ENCODE peak calls at places on chromosome 13, in five cellular contexts. One of them, this sample, is unnamed. For H3K9me3, the result is how much of the 10 kb centered on the place peaks cover.

GRCh38 chr13:32427852-32428580 is at the start of gene N4BP2L1:
- DNase-seq in transverse colon: peak
- DNase-seq in stomach: peak
- DNase-seq in suprapubic skin: peak
- DNase-seq in spleen: peak
- DNase-seq in this sample: peak

GRCh38 chr13:33448889-33449288 is 163.3 kb upstream of the STARD13 start:
- DNase-seq in transverse colon: no peak
- DNase-seq in stomach: no peak
- DNase-seq in suprapubic skin: no peak
- DNase-seq in spleen: no peak
- DNase-seq in this sample: no peak

GRCh38 chr13:32993109-32993508 is 23.1 kb upstream of the KL start:
- DNase-seq in transverse colon: no peak
- DNase-seq in stomach: no peak
- DNase-seq in suprapubic skin: no peak
- DNase-seq in spleen: no peak
- DNase-seq in this sample: no peak

GRCh38 chr13:80237646-80238045 is 103.3 kb downstream of the SPRY2 start:
- DNase-seq in transverse colon: no peak
- DNase-seq in stomach: no peak
- DNase-seq in suprapubic skin: no peak
- DNase-seq in spleen: no peak
- DNase-seq in this sample: no peak

GRCh38 chr13:73058432-73058740 is 419 bp upstream of the KLF5 start:
- DNase-seq in transverse colon: no peak
- DNase-seq in stomach: no peak
- DNase-seq in suprapubic skin: no peak
- DNase-seq in spleen: no peak
- DNase-seq in this sample: no peak

GRCh38 chr13:110333837-110334236 is 26.8 kb downstream of the COL4A2 start:
- DNase-seq in transverse colon: no peak
- DNase-seq in stomach: no peak
- DNase-seq in suprapubic skin: no peak
- DNase-seq in spleen: no peak
- DNase-seq in this sample: no peak

GRCh38 chr13:95229855-95230254 is 71.4 kb downstream of the ABCC4 start:
- DNase-seq in transverse colon: no peak
- DNase-seq in stomach: no peak
- DNase-seq in suprapubic skin: no peak
- DNase-seq in spleen: no peak
- DNase-seq in this sample: no peak

GRCh38 chr13:73230714-73231113 is 171.9 kb downstream of the KLF5 start:
- DNase-seq in transverse colon: no peak
- DNase-seq in stomach: no peak
- DNase-seq in suprapubic skin: no peak
- DNase-seq in spleen: no peak
- DNase-seq in this sample: no peak

GRCh38 chr13:52949044-52949443 is 79.6 kb upstream of the OLFM4 start:
- DNase-seq in transverse colon: no peak
- DNase-seq in stomach: no peak
- DNase-seq in suprapubic skin: no peak
- DNase-seq in spleen: no peak
- DNase-seq in this sample: no peak

GRCh38 chr13:28492527-28493367 is 2.2 kb downstream of the FLT1 start:
- DNase-seq in transverse colon: no peak
- DNase-seq in stomach: no peak
- DNase-seq in suprapubic skin: no peak
- DNase-seq in spleen: no peak
- DNase-seq in this sample: no peak

GRCh38 chr13:28493740-28494536 is 990 bp downstream of the FLT1 start:
- DNase-seq in transverse colon: no peak
- DNase-seq in stomach: no peak
- DNase-seq in suprapubic skin: no peak
- DNase-seq in spleen: peak
- DNase-seq in this sample: no peak

GRCh38 chr13:28495586-28496564 is 947 bp upstream of the FLT1 start:
- DNase-seq in transverse colon: no peak
- DNase-seq in stomach: no peak
- DNase-seq in suprapubic skin: no peak
- DNase-seq in spleen: no peak
- DNase-seq in this sample: no peak

GRCh38 chr13:28494861-28495585 is at the start of gene FLT1:
- DNase-seq in transverse colon: no peak
- DNase-seq in stomach: peak
- DNase-seq in suprapubic skin: peak
- DNase-seq in spleen: peak
- DNase-seq in this sample: no peak

DNA sequence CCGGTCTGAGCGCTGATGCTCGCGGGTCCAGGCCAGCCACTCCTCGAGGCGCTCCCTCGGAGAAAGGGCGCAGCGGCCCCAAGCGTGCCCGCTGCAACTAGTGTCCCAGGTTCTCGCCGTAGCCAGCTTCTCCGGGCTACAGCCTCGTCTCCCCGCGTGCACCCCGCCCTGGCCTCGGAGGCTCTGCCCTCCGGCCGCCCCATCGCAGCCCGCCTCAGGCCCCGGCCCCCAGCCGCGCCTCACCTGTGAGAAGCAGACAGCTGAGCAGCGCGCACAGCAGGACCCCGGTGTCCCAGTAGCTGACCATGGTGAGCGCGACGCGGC is 429 bp downstream of the FLT1 start:
- DNase-seq in transverse colon: no peak
- DNase-seq in stomach: no peak
- DNase-seq in suprapubic skin: no peak
- DNase-seq in spleen: no peak
- DNase-seq in this sample: no peak
- H3K4me3 ChIP-seq in transverse colon: peak
- H3K4me3 ChIP-seq in stomach: peak
- H3K4me3 ChIP-seq in suprapubic skin: peak
- H3K4me3 ChIP-seq in spleen: peak
- H3K4me3 ChIP-seq in this sample: peak

GRCh38 chr13:75521956-75522355 is 15.7 kb downstream of the COMMD6 start:
- DNase-seq in transverse colon: no peak
- DNase-seq in stomach: no peak
- DNase-seq in suprapubic skin: no peak
- DNase-seq in spleen: no peak
- DNase-seq in this sample: no peak
- H3K9me3 ChIP-seq in transverse colon: under half
- H3K9me3 ChIP-seq in stomach: under half
- H3K9me3 ChIP-seq in suprapubic skin: under half
- H3K9me3 ChIP-seq in spleen: under half
- H3K9me3 ChIP-seq in this sample: under half

GRCh38 chr13:111336666-111337065 is 16.2 kb downstream of the TEX29 start:
- DNase-seq in transverse colon: no peak
- DNase-seq in stomach: no peak
- DNase-seq in suprapubic skin: no peak
- DNase-seq in spleen: no peak
- DNase-seq in this sample: no peak

GRCh38 chr13:111337741-111338140 is 17.3 kb downstream of the TEX29 start:
- DNase-seq in transverse colon: no peak
- DNase-seq in stomach: no peak
- DNase-seq in suprapubic skin: no peak
- DNase-seq in spleen: no peak
- DNase-seq in this sample: peak

GRCh38 chr13:111338841-111339240 is 18.4 kb downstream of the TEX29 start:
- DNase-seq in transverse colon: no peak
- DNase-seq in stomach: no peak
- DNase-seq in suprapubic skin: no peak
- DNase-seq in spleen: no peak
- DNase-seq in this sample: peak

GRCh38 chr13:111337206-111337605 is 16.8 kb downstream of the TEX29 start:
- DNase-seq in transverse colon: no peak
- DNase-seq in stomach: no peak
- DNase-seq in suprapubic skin: no peak
- DNase-seq in spleen: no peak
- DNase-seq in this sample: peak

DNA sequence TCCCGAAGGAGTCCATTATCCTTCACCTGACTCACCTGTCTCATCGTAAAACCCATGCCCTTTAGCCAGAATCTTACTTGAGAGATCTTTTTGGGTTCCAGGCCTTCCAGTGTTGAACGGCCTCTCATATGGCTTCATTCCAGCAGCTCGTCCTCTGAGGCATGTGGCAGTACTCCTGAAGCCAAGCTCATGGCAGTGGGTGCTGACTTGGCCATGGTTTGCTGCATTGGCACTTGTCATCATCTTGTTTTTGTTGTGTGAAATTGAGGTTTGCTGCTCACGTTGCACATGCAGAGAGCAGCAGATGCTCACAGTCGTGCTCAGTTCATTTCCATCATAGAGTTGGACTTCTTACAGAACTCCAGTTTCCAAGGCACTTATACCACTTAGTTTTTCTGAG is 14.8 kb downstream of the TEX29 start:
- DNase-seq in transverse colon: no peak
- DNase-seq in stomach: no peak
- DNase-seq in suprapubic skin: no peak
- DNase-seq in spleen: no peak
- DNase-seq in this sample: no peak
- TF ChIP-seq POLR2AphosphoS5 in transverse colon: no peak
- TF ChIP-seq POLR2AphosphoS5 in stomach: no peak
- TF ChIP-seq POLR2AphosphoS5 in suprapubic skin: no peak
- TF ChIP-seq POLR2AphosphoS5 in spleen: no peak
- TF ChIP-seq POLR2AphosphoS5 in this sample: no peak

GRCh38 chr13:18947376-18947977 is 234.1 kb downstream of the TUBA3C start:
- DNase-seq in transverse colon: no peak
- DNase-seq in stomach: no peak
- DNase-seq in suprapubic skin: no peak
- DNase-seq in spleen: peak
- DNase-seq in this sample: no peak
- H3K4me3 ChIP-seq in transverse colon: no peak
- H3K4me3 ChIP-seq in stomach: no peak
- H3K4me3 ChIP-seq in suprapubic skin: no peak
- H3K4me3 ChIP-seq in spleen: no peak
- H3K4me3 ChIP-seq in this sample: no peak

GRCh38 chr13:19089315-19089714 is 92.3 kb downstream of the TUBA3C start:
- DNase-seq in transverse colon: no peak
- DNase-seq in stomach: no peak
- DNase-seq in suprapubic skin: no peak
- DNase-seq in spleen: peak
- DNase-seq in this sample: no peak
- H3K9me3 ChIP-seq in transverse colon: under half
- H3K9me3 ChIP-seq in stomach: under half
- H3K9me3 ChIP-seq in suprapubic skin: under half
- H3K9me3 ChIP-seq in spleen: under half
- H3K9me3 ChIP-seq in this sample: under half

GRCh38 chr13:97242755-97243497 is 20.8 kb downstream of the MBNL2 start:
- DNase-seq in transverse colon: no peak
- DNase-seq in stomach: no peak
- DNase-seq in suprapubic skin: no peak
- DNase-seq in spleen: no peak
- DNase-seq in this sample: no peak
- TF ChIP-seq POLR2AphosphoS5 in transverse colon: no peak
- TF ChIP-seq POLR2AphosphoS5 in stomach: no peak
- TF ChIP-seq POLR2AphosphoS5 in suprapubic skin: no peak
- TF ChIP-seq POLR2AphosphoS5 in spleen: no peak
- TF ChIP-seq POLR2AphosphoS5 in this sample: no peak